ENCODE peak calls at places on chromosomes 16 and 17, in seven cellular contexts. Q, W, T, H, C, L and E are unnamed samples.
A peak's percentile ranks its signal among the peaks of the same experiment; 100 is the strongest.

GRCh38 chr16:27686926-27687325 is 137.0 kb downstream of the KATNIP start:
- DNase-seq in C (no peak), L (no peak), H (no peak), T (no peak), Q (no peak), W (no peak), E (no peak)

GRCh38 chr17:11871773-11872172 is 125.5 kb downstream of the ZNF18 start:
- DNase-seq in T (no peak), H (no peak), C (no peak), Q (no peak), L (no peak), W (no peak), E (no peak)

GRCh38 chr16:85245307-85246172 is 133.3 kb upstream of the CIBAR2 start:
- DNase-seq in L (peak; percentile 85), Q (peak; percentile 72), T (peak; percentile 70), C (peak; percentile 79), W (peak; percentile 53), H (peak; percentile 57), E (peak; percentile 51)

GRCh38 chr17:27513849-27514248 is 57.6 kb downstream of the KSR1 start:
- DNase-seq in W (no peak), Q (no peak), L (peak; percentile 57), C (no peak), H (no peak), T (no peak), E (no peak)

GRCh38 chr16:58128721-58129096 is 472 bp downstream of the CFAP20 start:
- DNase-seq in L (peak; percentile 76), Q (no peak), W (no peak), C (no peak), T (no peak), H (no peak), E (no peak)

GRCh38 chr17:9668532-9668931 is 23.2 kb downstream of the USP43 start:
- DNase-seq in T (no peak), H (no peak), Q (peak; percentile 86), L (no peak), C (no peak), W (no peak), E (peak; percentile 87)

GRCh38 chr17:35731239-35731931 is at the start of gene RASL10B:
- DNase-seq in T (peak; percentile 65), Q (peak; percentile 41), L (peak; percentile 85), H (no peak), W (peak; percentile 28), C (peak; percentile 31), E (no peak)

GRCh38 chr17:79702071-79702470 is 28.7 kb upstream of the ENPP7 start:
- DNase-seq in H (no peak), L (peak; percentile 64), W (no peak), T (no peak), C (no peak), Q (no peak), E (no peak)

GRCh38 chr16:81457326-81458133 is 12.9 kb downstream of the CMIP start:
- DNase-seq in W (peak; percentile 43), Q (peak; percentile 80), L (no peak), C (peak; percentile 76), H (peak; percentile 16), T (no peak), E (no peak)

GRCh38 chr17:59165933-59166342 is 10.4 kb downstream of the PRR11 start:
- DNase-seq in Q (peak; percentile 65), H (peak; percentile 49), W (peak; percentile 80), L (peak; percentile 91), T (peak; percentile 88), C (peak; percentile 60), E (peak; percentile 77)

GRCh38 chr16:83961591-83961990 is 6.5 kb upstream of the NECAB2 start:
- DNase-seq in W (no peak), L (no peak), H (no peak), Q (no peak), T (no peak), C (no peak), E (no peak)

GRCh38 chr17:50820651-50821050 is 14.7 kb upstream of the WFIKKN2 start:
- DNase-seq in C (no peak), L (no peak), W (no peak), Q (no peak), T (no peak), H (no peak), E (no peak)

GRCh38 chr16:84829168-84829965 is 9.6 kb downstream of the CRISPLD2 start:
- DNase-seq in W (no peak), Q (peak; percentile 94), H (no peak), C (peak; percentile 93), L (peak; percentile 42), T (no peak), E (no peak)

GRCh38 chr17:5823219-5823618 is 238.9 kb upstream of the NLRP1 start:
- DNase-seq in C (no peak), L (no peak), Q (no peak), H (peak; percentile 54), T (no peak), W (no peak), E (peak; percentile 59)

GRCh38 chr16:4832698-4833343 is 14.3 kb downstream of the GLYR1 start:
- DNase-seq in Q (no peak), C (no peak), H (no peak), W (no peak), T (no peak), L (no peak), E (no peak)

GRCh38 chr17:19389386-19389785 is 2.4 kb upstream of the MFAP4 start:
- DNase-seq in W (no peak), Q (no peak), C (no peak), T (no peak), H (no peak), L (no peak), E (no peak)

GRCh38 chr17:71709271-71709670 is 411.5 kb upstream of the SOX9 start:
- DNase-seq in T (no peak), W (no peak), L (no peak), Q (peak; percentile 13), H (no peak), C (peak; percentile 22), E (no peak)

GRCh38 chr17:79340286-79340685 is 265.7 kb downstream of the ENGASE start:
- DNase-seq in W (no peak), H (no peak), Q (no peak), T (no peak), C (no peak), L (no peak), E (no peak)

GRCh38 chr16:26665166-26665939 is 401.4 kb upstream of the C16orf82 start:
- DNase-seq in L (no peak), Q (no peak), C (no peak), H (no peak), W (no peak), T (no peak), E (no peak)

GRCh38 chr17:32567086-32567485 is 80.3 kb downstream of the CDK5R1 start:
- DNase-seq in H (no peak), W (no peak), Q (no peak), L (no peak), C (no peak), T (no peak), E (peak; percentile 6)

GRCh38 chr17:6554871-6555330 is 1.5 kb downstream of the PITPNM3 start:
- DNase-seq in W (no peak), L (peak; percentile 48), Q (no peak), C (no peak), T (no peak), H (no peak), E (peak; percentile 20)

GRCh38 chr16:19809121-19809635 is 75.5 kb downstream of the GPRC5B start:
- DNase-seq in W (no peak), Q (peak; percentile 65), C (peak; percentile 36), L (no peak), H (no peak), T (no peak), E (peak; percentile 82)

GRCh38 chr16:7509919-7510705 is 177.5 kb downstream of the RBFOX1 start:
- DNase-seq in H (no peak), T (no peak), Q (no peak), L (no peak), W (no peak), C (no peak), E (no peak)
- H2AFZ ChIP-seq in H (no peak overlapping the region), T (no peak overlapping the region), Q (no peak overlapping the region), L (no peak overlapping the region), W (no peak overlapping the region), C (no peak overlapping the region), E (no peak overlapping the region)

DNA sequence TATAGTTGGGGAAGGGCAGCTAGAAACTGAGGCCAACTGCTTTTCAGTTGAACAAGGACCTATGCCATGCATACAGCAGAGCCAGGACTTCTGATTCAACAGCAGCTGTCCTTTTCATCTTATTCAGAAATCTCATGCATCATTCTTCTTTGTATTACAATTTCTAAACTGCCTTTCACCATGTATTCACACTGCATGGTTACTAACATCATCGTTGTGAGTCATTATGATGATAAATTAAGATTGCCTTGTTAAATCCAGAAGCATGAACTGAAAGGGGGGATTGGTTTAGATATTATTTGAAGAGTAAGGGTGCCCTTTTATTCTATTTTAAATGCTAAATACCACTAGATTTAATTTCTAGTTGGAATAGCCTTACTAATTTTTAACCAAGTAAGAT is 1470.1 kb upstream of the GOT2 start:
- DNase-seq in H (no peak), C (no peak), T (no peak), L (no peak), Q (peak; percentile 64), W (no peak), E (no peak)
- H3K4me3 ChIP-seq in H (no peak overlapping the region), C (no peak overlapping the region), T (no peak overlapping the region), L (no peak overlapping the region), Q (no peak overlapping the region), W (no peak overlapping the region), E (no peak overlapping the region)

DNA sequence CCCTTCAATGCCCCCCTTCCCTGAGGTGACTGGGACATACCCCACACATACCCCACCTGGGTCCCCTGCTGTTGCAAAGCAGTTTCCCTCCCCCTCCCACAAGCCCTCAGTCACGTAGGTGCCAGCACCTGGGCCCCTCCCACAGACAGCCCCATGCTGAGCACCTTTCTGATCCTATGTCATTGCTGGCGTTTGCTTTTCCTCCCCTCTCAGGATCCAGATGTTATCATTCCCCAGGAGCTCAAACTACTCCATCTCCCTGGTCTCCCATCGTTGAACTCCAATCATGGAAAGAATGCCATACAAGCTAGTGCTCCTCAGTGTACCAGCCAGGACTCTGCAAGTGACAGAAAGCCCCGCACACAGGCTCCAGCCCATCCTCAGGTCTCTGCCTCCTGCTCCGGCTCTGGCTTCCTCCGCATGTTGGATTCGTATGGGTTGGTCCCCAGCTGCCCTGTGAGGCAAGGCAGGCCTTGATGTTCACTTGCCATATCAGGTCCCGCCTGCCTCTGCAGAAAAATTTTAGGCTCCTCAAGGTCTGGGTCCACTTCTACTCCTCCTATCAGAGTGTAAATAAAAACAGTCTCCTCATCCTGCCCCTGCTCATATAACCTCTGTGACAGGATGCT is 31.4 kb upstream of the MED9 start:
- DNase-seq in C (no peak), T (no peak), L (no peak), H (no peak), W (no peak), Q (no peak), E (no peak)
- H3K9ac ChIP-seq in C (no peak overlapping the region), T (no peak overlapping the region), L (no peak overlapping the region), H (no peak overlapping the region), W (peak overlapping the region; percentile 50), Q (no peak overlapping the region), E (peak overlapping the region; percentile 77)

DNA sequence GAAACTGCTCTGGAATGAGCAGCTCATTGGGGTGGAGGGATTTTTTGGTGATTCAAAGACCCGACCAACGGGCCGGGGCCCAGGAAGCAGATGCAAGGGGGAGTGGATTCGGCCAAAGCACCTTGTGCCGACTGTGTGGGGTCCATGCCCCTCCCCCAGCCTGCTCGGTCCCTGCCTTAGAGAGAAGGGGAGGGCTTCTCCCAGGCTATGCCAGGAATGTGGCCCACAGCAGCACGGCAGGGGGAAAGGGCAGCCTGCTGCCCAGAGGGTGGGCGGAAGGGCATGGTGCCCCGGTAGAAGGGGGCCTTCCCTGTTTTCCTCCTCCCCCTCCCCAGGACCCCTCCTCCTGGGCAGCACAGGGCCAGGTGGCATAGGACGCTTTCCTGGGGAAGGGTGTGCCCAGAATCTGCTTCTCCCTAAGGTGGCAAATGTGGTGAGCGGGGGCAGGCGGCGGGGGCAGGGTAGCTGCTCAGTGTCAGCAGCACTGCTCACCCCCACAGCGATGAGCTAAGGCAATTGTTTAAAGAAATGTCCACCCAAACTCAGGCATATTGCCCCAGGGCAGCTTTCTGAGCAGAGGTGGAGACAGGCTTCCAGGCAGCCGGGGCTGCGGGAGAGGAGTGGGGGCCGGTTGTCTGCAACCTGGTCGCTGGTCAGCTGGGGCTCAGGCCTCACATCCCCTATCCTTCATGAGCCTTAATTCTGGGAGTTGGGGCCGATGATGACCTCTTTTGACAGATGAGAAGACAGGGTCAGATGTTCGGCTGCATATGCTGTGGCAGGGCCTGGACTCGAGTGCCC is 33.9 kb upstream of the MLKL start:
- DNase-seq in W (no peak), T (peak; percentile 40), Q (no peak), H (no peak), C (no peak), L (peak; percentile 77), E (no peak)
- H2AFZ ChIP-seq in W (no peak overlapping the region), T (peak overlapping the region; percentile 62), Q (no peak overlapping the region), H (no peak overlapping the region), C (peak overlapping the region; percentile 79), L (peak overlapping the region; percentile 88), E (no peak overlapping the region)